ENCODE peak calls at places on chromosomes 12 and 14, in five cellular contexts. One of them, this sample, is unnamed.

GRCh38 chr12:115599251-115599811 is 678.2 kb downstream of the MED13L start:
- DNase-seq in psoas muscle: no peak
- DNase-seq in mesenchymal stem cell: peak
- DNase-seq in HL-60: no peak
- DNase-seq in SK-N-SH: no peak
- DNase-seq in this sample: no peak

GRCh38 chr14:80213602-80214001 is 2.3 kb upstream of the DIO2 start:
- DNase-seq in psoas muscle: no peak
- DNase-seq in mesenchymal stem cell: peak
- DNase-seq in HL-60: peak
- DNase-seq in SK-N-SH: peak
- DNase-seq in this sample: peak

GRCh38 chr12:89829434-89829975 is 120.9 kb upstream of the ATP2B1 start:
- DNase-seq in psoas muscle: no peak
- DNase-seq in mesenchymal stem cell: no peak
- DNase-seq in HL-60: no peak
- DNase-seq in SK-N-SH: no peak
- DNase-seq in this sample: no peak

GRCh38 chr12:1662761-1663439 is 28.0 kb upstream of the ADIPOR2 start:
- DNase-seq in psoas muscle: no peak
- DNase-seq in mesenchymal stem cell: peak
- DNase-seq in HL-60: no peak
- DNase-seq in SK-N-SH: peak
- DNase-seq in this sample: no peak

GRCh38 chr12:131736807-131737484 is 26.1 kb downstream of the SFSWAP start:
- DNase-seq in psoas muscle: no peak
- DNase-seq in mesenchymal stem cell: peak
- DNase-seq in HL-60: no peak
- DNase-seq in SK-N-SH: no peak
- DNase-seq in this sample: no peak

GRCh38 chr12:55847603-55848329 is 5.0 kb upstream of the MMP19 start:
- DNase-seq in psoas muscle: peak
- DNase-seq in mesenchymal stem cell: peak
- DNase-seq in HL-60: peak
- DNase-seq in SK-N-SH: peak
- DNase-seq in this sample: no peak

GRCh38 chr14:63777024-63777423 is 49.2 kb upstream of the SGPP1 start:
- DNase-seq in psoas muscle: no peak
- DNase-seq in mesenchymal stem cell: peak
- DNase-seq in HL-60: no peak
- DNase-seq in SK-N-SH: no peak
- DNase-seq in this sample: no peak

GRCh38 chr12:13440844-13441243 is 244.3 kb downstream of the EMP1 start:
- DNase-seq in psoas muscle: no peak
- DNase-seq in mesenchymal stem cell: no peak
- DNase-seq in HL-60: no peak
- DNase-seq in SK-N-SH: no peak
- DNase-seq in this sample: no peak

GRCh38 chr12:67477682-67478265 is 170.8 kb upstream of the DYRK2 start:
- DNase-seq in psoas muscle: no peak
- DNase-seq in mesenchymal stem cell: no peak
- DNase-seq in HL-60: no peak
- DNase-seq in SK-N-SH: no peak
- DNase-seq in this sample: no peak

GRCh38 chr14:23864252-23864651 is 89.3 kb upstream of the DHRS4 start:
- DNase-seq in psoas muscle: no peak
- DNase-seq in mesenchymal stem cell: no peak
- DNase-seq in HL-60: no peak
- DNase-seq in SK-N-SH: no peak
- DNase-seq in this sample: no peak

GRCh38 chr12:79692860-79693605 is 2.3 kb upstream of the PAWR start:
- DNase-seq in psoas muscle: no peak
- DNase-seq in mesenchymal stem cell: peak
- DNase-seq in HL-60: no peak
- DNase-seq in SK-N-SH: no peak
- DNase-seq in this sample: no peak

GRCh38 chr12:79690156-79690605 is 583 bp downstream of the PAWR start:
- DNase-seq in psoas muscle: peak
- DNase-seq in mesenchymal stem cell: peak
- DNase-seq in HL-60: no peak
- DNase-seq in SK-N-SH: peak
- DNase-seq in this sample: no peak

GRCh38 chr12:79690606-79691298 is at the start of gene PAWR:
- DNase-seq in psoas muscle: peak
- DNase-seq in mesenchymal stem cell: peak
- DNase-seq in HL-60: no peak
- DNase-seq in SK-N-SH: peak
- DNase-seq in this sample: peak

GRCh38 chr12:79691299-79692248 is 810 bp upstream of the PAWR start:
- DNase-seq in psoas muscle: no peak
- DNase-seq in mesenchymal stem cell: peak
- DNase-seq in HL-60: no peak
- DNase-seq in SK-N-SH: peak
- DNase-seq in this sample: peak

DNA sequence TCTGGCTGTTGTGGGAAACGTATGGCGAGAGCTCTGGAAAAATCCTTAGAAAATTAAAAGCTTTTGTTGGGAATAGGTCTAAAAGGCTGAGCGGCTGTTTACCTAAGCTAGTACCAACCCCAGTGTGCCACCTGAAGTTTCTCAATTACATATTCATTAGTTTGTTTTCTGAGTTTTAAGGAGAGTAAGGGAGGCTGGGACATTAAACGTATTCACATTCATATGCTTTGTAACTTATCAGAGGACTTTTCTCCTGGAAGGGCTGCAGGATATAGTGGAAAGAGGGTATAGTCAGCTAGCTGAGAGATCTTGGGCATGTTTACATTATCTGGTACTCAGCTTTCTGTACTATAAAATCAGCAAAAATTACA is 1.5 kb upstream of the PAWR start:
- DNase-seq in psoas muscle: no peak
- DNase-seq in mesenchymal stem cell: peak
- DNase-seq in HL-60: no peak
- DNase-seq in SK-N-SH: no peak
- DNase-seq in this sample: no peak
- H3K4me3 ChIP-seq in psoas muscle: no peak
- H3K4me3 ChIP-seq in mesenchymal stem cell: no peak
- H3K4me3 ChIP-seq in HL-60: no peak
- H3K4me3 ChIP-seq in SK-N-SH: no peak
- H3K4me3 ChIP-seq in this sample: no peak

GRCh38 chr12:95214466-95214865 is 2.8 kb downstream of the FGD6 start:
- DNase-seq in psoas muscle: no peak
- DNase-seq in mesenchymal stem cell: no peak
- DNase-seq in HL-60: no peak
- DNase-seq in SK-N-SH: no peak
- DNase-seq in this sample: no peak

GRCh38 chr12:95216704-95217376 is 427 bp downstream of the FGD6 start:
- DNase-seq in psoas muscle: no peak
- DNase-seq in mesenchymal stem cell: no peak
- DNase-seq in HL-60: no peak
- DNase-seq in SK-N-SH: peak
- DNase-seq in this sample: peak

GRCh38 chr12:95213928-95214327 is 3.3 kb downstream of the FGD6 start:
- DNase-seq in psoas muscle: no peak
- DNase-seq in mesenchymal stem cell: no peak
- DNase-seq in HL-60: no peak
- DNase-seq in SK-N-SH: no peak
- DNase-seq in this sample: no peak

GRCh38 chr12:95217377-95218163 is at the start of the genes FGD6 and VEZT:
- DNase-seq in psoas muscle: peak
- DNase-seq in mesenchymal stem cell: peak
- DNase-seq in HL-60: peak
- DNase-seq in SK-N-SH: peak
- DNase-seq in this sample: peak

GRCh38 chr12:95215925-95216324 is 1.3 kb downstream of the FGD6 start:
- DNase-seq in psoas muscle: no peak
- DNase-seq in mesenchymal stem cell: peak
- DNase-seq in HL-60: no peak
- DNase-seq in SK-N-SH: no peak
- DNase-seq in this sample: no peak
- H3K4me3 ChIP-seq in psoas muscle: peak
- H3K4me3 ChIP-seq in mesenchymal stem cell: peak
- H3K4me3 ChIP-seq in HL-60: no peak
- H3K4me3 ChIP-seq in SK-N-SH: peak
- H3K4me3 ChIP-seq in this sample: no peak

GRCh38 chr12:34386621-34387255 is 364.4 kb downstream of the ALG10 start:
- DNase-seq in psoas muscle: no peak
- DNase-seq in mesenchymal stem cell: no peak
- DNase-seq in HL-60: no peak
- DNase-seq in SK-N-SH: no peak
- DNase-seq in this sample: no peak
- H3K4me3 ChIP-seq in psoas muscle: no peak
- H3K4me3 ChIP-seq in mesenchymal stem cell: no peak
- H3K4me3 ChIP-seq in HL-60: no peak
- H3K4me3 ChIP-seq in SK-N-SH: no peak
- H3K4me3 ChIP-seq in this sample: no peak

GRCh38 chr14:76203086-76204001 is 51.6 kb downstream of the GPATCH2L start:
- DNase-seq in psoas muscle: no peak
- DNase-seq in mesenchymal stem cell: peak
- DNase-seq in HL-60: no peak
- DNase-seq in SK-N-SH: no peak
- DNase-seq in this sample: no peak

GRCh38 chr14:76201162-76201561 is 49.4 kb downstream of the GPATCH2L start:
- DNase-seq in psoas muscle: no peak
- DNase-seq in mesenchymal stem cell: peak
- DNase-seq in HL-60: no peak
- DNase-seq in SK-N-SH: no peak
- DNase-seq in this sample: no peak

GRCh38 chr14:76208340-76208739 is 56.6 kb downstream of the GPATCH2L start:
- DNase-seq in psoas muscle: no peak
- DNase-seq in mesenchymal stem cell: no peak
- DNase-seq in HL-60: no peak
- DNase-seq in SK-N-SH: no peak
- DNase-seq in this sample: no peak

GRCh38 chr14:76205708-76206107 is 54.0 kb downstream of the GPATCH2L start:
- DNase-seq in psoas muscle: no peak
- DNase-seq in mesenchymal stem cell: no peak
- DNase-seq in HL-60: no peak
- DNase-seq in SK-N-SH: no peak
- DNase-seq in this sample: no peak

DNA sequence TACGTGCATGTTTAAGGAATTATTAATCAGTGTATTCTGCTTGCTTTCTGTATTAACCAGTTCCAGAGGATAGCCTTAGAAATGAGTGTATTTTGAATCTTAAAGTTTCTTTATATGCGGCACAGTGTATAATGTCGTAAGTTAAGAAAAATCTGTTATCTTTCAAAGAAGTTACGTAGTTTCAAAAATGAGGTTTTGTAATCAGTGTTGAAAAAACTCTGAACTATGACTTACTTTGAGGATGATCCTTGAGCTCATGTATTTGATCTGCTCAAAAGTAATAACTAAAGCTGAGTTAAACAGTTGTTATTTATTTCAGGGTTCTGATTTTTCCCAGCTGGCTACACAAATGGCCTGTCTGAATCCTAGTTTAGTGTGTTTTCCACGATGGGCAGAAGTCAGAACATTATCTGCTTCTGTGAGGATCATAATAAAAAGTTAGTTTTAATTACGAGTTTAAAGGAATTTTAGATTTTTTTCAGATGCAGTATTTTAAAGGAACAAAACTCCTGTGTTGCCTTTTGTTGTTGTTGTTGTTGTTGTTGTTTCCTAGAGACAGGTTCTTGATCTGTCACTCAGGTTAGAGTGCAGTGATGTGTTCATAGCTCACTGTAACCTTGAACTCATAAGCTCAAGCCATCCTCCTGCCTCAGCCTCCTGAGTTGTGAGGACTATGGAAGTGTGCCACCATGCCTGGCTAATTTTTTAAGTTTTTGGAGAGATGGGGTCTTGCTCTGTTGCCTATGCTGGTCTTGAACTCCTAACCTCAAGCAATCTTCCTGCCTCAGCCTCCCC is 52.9 kb downstream of the GPATCH2L start:
- DNase-seq in psoas muscle: no peak
- DNase-seq in mesenchymal stem cell: no peak
- DNase-seq in HL-60: no peak
- DNase-seq in SK-N-SH: no peak
- DNase-seq in this sample: no peak
- H3K4me3 ChIP-seq in psoas muscle: no peak
- H3K4me3 ChIP-seq in mesenchymal stem cell: no peak
- H3K4me3 ChIP-seq in HL-60: no peak
- H3K4me3 ChIP-seq in SK-N-SH: no peak
- H3K4me3 ChIP-seq in this sample: no peak

DNA sequence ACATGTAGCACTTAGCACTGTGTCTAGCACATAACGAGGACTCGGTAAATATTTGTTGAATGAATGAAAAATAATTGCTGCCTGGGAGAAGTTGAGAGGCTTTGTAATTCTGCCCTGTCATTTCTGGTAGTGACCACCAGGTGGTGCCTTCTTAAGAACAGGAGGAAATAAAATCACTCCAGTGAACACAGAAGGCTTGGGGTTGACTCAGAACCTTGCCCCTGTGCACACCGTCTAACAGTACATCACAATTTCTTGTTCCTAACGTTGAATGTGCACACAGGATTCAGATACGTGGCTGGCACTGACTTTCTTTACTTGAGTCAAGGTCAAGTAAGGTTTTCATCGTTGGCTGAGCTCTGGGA is 91.8 kb downstream of the RGS6 start:
- DNase-seq in psoas muscle: no peak
- DNase-seq in mesenchymal stem cell: no peak
- DNase-seq in HL-60: peak
- DNase-seq in SK-N-SH: peak
- DNase-seq in this sample: peak
- H3K4me3 ChIP-seq in psoas muscle: no peak
- H3K4me3 ChIP-seq in mesenchymal stem cell: no peak
- H3K4me3 ChIP-seq in HL-60: no peak
- H3K4me3 ChIP-seq in SK-N-SH: no peak
- H3K4me3 ChIP-seq in this sample: no peak

GRCh38 chr14:74924061-74924460 is 1.0 kb upstream of the RPS6KL1 start:
- DNase-seq in psoas muscle: no peak
- DNase-seq in mesenchymal stem cell: no peak
- DNase-seq in HL-60: no peak
- DNase-seq in SK-N-SH: no peak
- DNase-seq in this sample: no peak
- H3K4me3 ChIP-seq in psoas muscle: no peak
- H3K4me3 ChIP-seq in mesenchymal stem cell: no peak
- H3K4me3 ChIP-seq in HL-60: no peak
- H3K4me3 ChIP-seq in SK-N-SH: no peak
- H3K4me3 ChIP-seq in this sample: no peak

This sample was measured in Jurkat, Clone E6-1.